ENCODE peak calls at places on chromosomes 3 and 15, in ten cellular contexts. One of them, this sample, is unnamed.

GRCh38 chr15:77160562-77161481 is 89.9 kb upstream of the TSPAN3 start:
- DNase-seq in 8988T: no peak
- DNase-seq in stimulated activated CD4-positive, alpha-beta T cell treated with anti-CD3 and anti-CD28 coated beads, Interleukin-12 subunit alpha, Interleukin-12 subunit beta, amount 100 ng/mL, for 4 hours: no peak
- DNase-seq in transverse colon: peak
- DNase-seq in retina: no peak
- DNase-seq in naive thymus-derived CD8-positive, alpha-beta T cell: peak
- DNase-seq in NCI-H2081: peak
- DNase-seq in ELR: no peak
- DNase-seq in B cell: peak
- DNase-seq in substantia nigra: no peak
- DNase-seq in this sample: no peak

GRCh38 chr3:122676759-122677158 is 3.9 kb upstream of the PARP14 start:
- DNase-seq in 8988T: no peak
- DNase-seq in stimulated activated CD4-positive, alpha-beta T cell treated with anti-CD3 and anti-CD28 coated beads, Interleukin-12 subunit alpha, Interleukin-12 subunit beta, amount 100 ng/mL, for 4 hours: no peak
- DNase-seq in transverse colon: no peak
- DNase-seq in retina: no peak
- DNase-seq in naive thymus-derived CD8-positive, alpha-beta T cell: no peak
- DNase-seq in NCI-H2081: no peak
- DNase-seq in ELR: no peak
- DNase-seq in B cell: no peak
- DNase-seq in substantia nigra: no peak
- DNase-seq in this sample: no peak

GRCh38 chr3:156751461-156752025 is 74.6 kb upstream of the LEKR1 start:
- DNase-seq in 8988T: no peak
- DNase-seq in stimulated activated CD4-positive, alpha-beta T cell treated with anti-CD3 and anti-CD28 coated beads, Interleukin-12 subunit alpha, Interleukin-12 subunit beta, amount 100 ng/mL, for 4 hours: no peak
- DNase-seq in transverse colon: peak
- DNase-seq in retina: peak
- DNase-seq in naive thymus-derived CD8-positive, alpha-beta T cell: no peak
- DNase-seq in NCI-H2081: peak
- DNase-seq in ELR: peak
- DNase-seq in B cell: no peak
- DNase-seq in substantia nigra: no peak
- DNase-seq in this sample: peak

GRCh38 chr15:74375303-74375693 is 7.9 kb upstream of the CYP11A1 start:
- DNase-seq in 8988T: no peak
- DNase-seq in stimulated activated CD4-positive, alpha-beta T cell treated with anti-CD3 and anti-CD28 coated beads, Interleukin-12 subunit alpha, Interleukin-12 subunit beta, amount 100 ng/mL, for 4 hours: peak
- DNase-seq in transverse colon: peak
- DNase-seq in retina: peak
- DNase-seq in naive thymus-derived CD8-positive, alpha-beta T cell: peak
- DNase-seq in NCI-H2081: peak
- DNase-seq in ELR: peak
- DNase-seq in B cell: peak
- DNase-seq in substantia nigra: peak
- DNase-seq in this sample: peak

GRCh38 chr3:146093928-146094327 is 67.1 kb downstream of the PLOD2 start:
- DNase-seq in 8988T: no peak
- DNase-seq in stimulated activated CD4-positive, alpha-beta T cell treated with anti-CD3 and anti-CD28 coated beads, Interleukin-12 subunit alpha, Interleukin-12 subunit beta, amount 100 ng/mL, for 4 hours: no peak
- DNase-seq in transverse colon: no peak
- DNase-seq in retina: no peak
- DNase-seq in naive thymus-derived CD8-positive, alpha-beta T cell: no peak
- DNase-seq in NCI-H2081: no peak
- DNase-seq in ELR: no peak
- DNase-seq in B cell: no peak
- DNase-seq in substantia nigra: no peak
- DNase-seq in this sample: no peak

GRCh38 chr3:64571982-64572381 is 115.8 kb downstream of the ADAMTS9 start:
- DNase-seq in 8988T: no peak
- DNase-seq in stimulated activated CD4-positive, alpha-beta T cell treated with anti-CD3 and anti-CD28 coated beads, Interleukin-12 subunit alpha, Interleukin-12 subunit beta, amount 100 ng/mL, for 4 hours: no peak
- DNase-seq in transverse colon: no peak
- DNase-seq in retina: no peak
- DNase-seq in naive thymus-derived CD8-positive, alpha-beta T cell: no peak
- DNase-seq in NCI-H2081: no peak
- DNase-seq in ELR: no peak
- DNase-seq in B cell: no peak
- DNase-seq in substantia nigra: no peak
- DNase-seq in this sample: no peak

GRCh38 chr15:41396111-41396510 is 6.2 kb downstream of the NDUFAF1 start:
- DNase-seq in 8988T: no peak
- DNase-seq in stimulated activated CD4-positive, alpha-beta T cell treated with anti-CD3 and anti-CD28 coated beads, Interleukin-12 subunit alpha, Interleukin-12 subunit beta, amount 100 ng/mL, for 4 hours: no peak
- DNase-seq in transverse colon: no peak
- DNase-seq in retina: no peak
- DNase-seq in naive thymus-derived CD8-positive, alpha-beta T cell: no peak
- DNase-seq in NCI-H2081: no peak
- DNase-seq in ELR: no peak
- DNase-seq in B cell: no peak
- DNase-seq in substantia nigra: no peak
- DNase-seq in this sample: no peak

GRCh38 chr15:91967935-91968605 is 114.6 kb downstream of the SLCO3A1 start:
- DNase-seq in 8988T: no peak
- DNase-seq in stimulated activated CD4-positive, alpha-beta T cell treated with anti-CD3 and anti-CD28 coated beads, Interleukin-12 subunit alpha, Interleukin-12 subunit beta, amount 100 ng/mL, for 4 hours: no peak
- DNase-seq in transverse colon: no peak
- DNase-seq in retina: no peak
- DNase-seq in naive thymus-derived CD8-positive, alpha-beta T cell: no peak
- DNase-seq in NCI-H2081: no peak
- DNase-seq in ELR: no peak
- DNase-seq in B cell: no peak
- DNase-seq in substantia nigra: no peak
- DNase-seq in this sample: no peak

GRCh38 chr3:27216955-27217552 is 152.1 kb downstream of the NEK10 start:
- DNase-seq in 8988T: no peak
- DNase-seq in stimulated activated CD4-positive, alpha-beta T cell treated with anti-CD3 and anti-CD28 coated beads, Interleukin-12 subunit alpha, Interleukin-12 subunit beta, amount 100 ng/mL, for 4 hours: no peak
- DNase-seq in transverse colon: no peak
- DNase-seq in retina: no peak
- DNase-seq in naive thymus-derived CD8-positive, alpha-beta T cell: no peak
- DNase-seq in NCI-H2081: no peak
- DNase-seq in ELR: peak
- DNase-seq in B cell: no peak
- DNase-seq in substantia nigra: no peak
- DNase-seq in this sample: peak

GRCh38 chr15:69084404-69085030 is 70.0 kb downstream of the NOX5 start:
- DNase-seq in 8988T: no peak
- DNase-seq in stimulated activated CD4-positive, alpha-beta T cell treated with anti-CD3 and anti-CD28 coated beads, Interleukin-12 subunit alpha, Interleukin-12 subunit beta, amount 100 ng/mL, for 4 hours: no peak
- DNase-seq in transverse colon: no peak
- DNase-seq in retina: no peak
- DNase-seq in naive thymus-derived CD8-positive, alpha-beta T cell: no peak
- DNase-seq in NCI-H2081: no peak
- DNase-seq in ELR: no peak
- DNase-seq in B cell: no peak
- DNase-seq in substantia nigra: no peak
- DNase-seq in this sample: no peak

GRCh38 chr3:24834442-24834841 is 339.8 kb upstream of the THRB start:
- DNase-seq in 8988T: no peak
- DNase-seq in stimulated activated CD4-positive, alpha-beta T cell treated with anti-CD3 and anti-CD28 coated beads, Interleukin-12 subunit alpha, Interleukin-12 subunit beta, amount 100 ng/mL, for 4 hours: no peak
- DNase-seq in transverse colon: no peak
- DNase-seq in retina: no peak
- DNase-seq in naive thymus-derived CD8-positive, alpha-beta T cell: no peak
- DNase-seq in NCI-H2081: no peak
- DNase-seq in ELR: no peak
- DNase-seq in B cell: no peak
- DNase-seq in substantia nigra: no peak
- DNase-seq in this sample: no peak

GRCh38 chr15:92048739-92049138 is 195.2 kb downstream of the SLCO3A1 start:
- DNase-seq in 8988T: no peak
- DNase-seq in stimulated activated CD4-positive, alpha-beta T cell treated with anti-CD3 and anti-CD28 coated beads, Interleukin-12 subunit alpha, Interleukin-12 subunit beta, amount 100 ng/mL, for 4 hours: no peak
- DNase-seq in transverse colon: no peak
- DNase-seq in retina: no peak
- DNase-seq in naive thymus-derived CD8-positive, alpha-beta T cell: no peak
- DNase-seq in NCI-H2081: no peak
- DNase-seq in ELR: no peak
- DNase-seq in B cell: no peak
- DNase-seq in substantia nigra: no peak
- DNase-seq in this sample: no peak

GRCh38 chr3:128499724-128500275 is 6.8 kb upstream of the GATA2 start:
- DNase-seq in 8988T: no peak
- DNase-seq in stimulated activated CD4-positive, alpha-beta T cell treated with anti-CD3 and anti-CD28 coated beads, Interleukin-12 subunit alpha, Interleukin-12 subunit beta, amount 100 ng/mL, for 4 hours: no peak
- DNase-seq in transverse colon: no peak
- DNase-seq in retina: no peak
- DNase-seq in naive thymus-derived CD8-positive, alpha-beta T cell: no peak
- DNase-seq in NCI-H2081: no peak
- DNase-seq in ELR: peak
- DNase-seq in B cell: no peak
- DNase-seq in substantia nigra: no peak
- DNase-seq in this sample: no peak

GRCh38 chr3:140128217-140129137 is 193.5 kb downstream of the CLSTN2 start:
- DNase-seq in 8988T: no peak
- DNase-seq in stimulated activated CD4-positive, alpha-beta T cell treated with anti-CD3 and anti-CD28 coated beads, Interleukin-12 subunit alpha, Interleukin-12 subunit beta, amount 100 ng/mL, for 4 hours: peak
- DNase-seq in transverse colon: peak
- DNase-seq in retina: no peak
- DNase-seq in naive thymus-derived CD8-positive, alpha-beta T cell: no peak
- DNase-seq in NCI-H2081: peak
- DNase-seq in ELR: peak
- DNase-seq in B cell: no peak
- DNase-seq in substantia nigra: no peak
- DNase-seq in this sample: peak

GRCh38 chr15:74265046-74265639 is 29.0 kb downstream of the CCDC33 start:
- DNase-seq in 8988T: no peak
- DNase-seq in stimulated activated CD4-positive, alpha-beta T cell treated with anti-CD3 and anti-CD28 coated beads, Interleukin-12 subunit alpha, Interleukin-12 subunit beta, amount 100 ng/mL, for 4 hours: no peak
- DNase-seq in transverse colon: no peak
- DNase-seq in retina: peak
- DNase-seq in naive thymus-derived CD8-positive, alpha-beta T cell: no peak
- DNase-seq in NCI-H2081: no peak
- DNase-seq in ELR: peak
- DNase-seq in B cell: no peak
- DNase-seq in substantia nigra: no peak
- DNase-seq in this sample: peak

GRCh38 chr3:171072432-171072831 is 45.9 kb upstream of the SLC2A2 start:
- DNase-seq in 8988T: no peak
- DNase-seq in stimulated activated CD4-positive, alpha-beta T cell treated with anti-CD3 and anti-CD28 coated beads, Interleukin-12 subunit alpha, Interleukin-12 subunit beta, amount 100 ng/mL, for 4 hours: no peak
- DNase-seq in transverse colon: no peak
- DNase-seq in retina: no peak
- DNase-seq in naive thymus-derived CD8-positive, alpha-beta T cell: no peak
- DNase-seq in NCI-H2081: no peak
- DNase-seq in ELR: no peak
- DNase-seq in B cell: no peak
- DNase-seq in substantia nigra: no peak
- DNase-seq in this sample: no peak

GRCh38 chr3:30292192-30292893 is 314.1 kb upstream of the TGFBR2 start:
- DNase-seq in 8988T: no peak
- DNase-seq in stimulated activated CD4-positive, alpha-beta T cell treated with anti-CD3 and anti-CD28 coated beads, Interleukin-12 subunit alpha, Interleukin-12 subunit beta, amount 100 ng/mL, for 4 hours: no peak
- DNase-seq in transverse colon: no peak
- DNase-seq in retina: no peak
- DNase-seq in naive thymus-derived CD8-positive, alpha-beta T cell: no peak
- DNase-seq in NCI-H2081: no peak
- DNase-seq in ELR: peak
- DNase-seq in B cell: no peak
- DNase-seq in substantia nigra: no peak
- DNase-seq in this sample: peak

GRCh38 chr3:69784854-69785523 is 45.7 kb downstream of the MITF start:
- DNase-seq in 8988T: no peak
- DNase-seq in stimulated activated CD4-positive, alpha-beta T cell treated with anti-CD3 and anti-CD28 coated beads, Interleukin-12 subunit alpha, Interleukin-12 subunit beta, amount 100 ng/mL, for 4 hours: no peak
- DNase-seq in transverse colon: peak
- DNase-seq in retina: no peak
- DNase-seq in naive thymus-derived CD8-positive, alpha-beta T cell: no peak
- DNase-seq in NCI-H2081: no peak
- DNase-seq in ELR: peak
- DNase-seq in B cell: no peak
- DNase-seq in substantia nigra: no peak
- DNase-seq in this sample: peak

GRCh38 chr15:57235865-57236264 is 140.4 kb upstream of the CGNL1 start:
- DNase-seq in 8988T: no peak
- DNase-seq in stimulated activated CD4-positive, alpha-beta T cell treated with anti-CD3 and anti-CD28 coated beads, Interleukin-12 subunit alpha, Interleukin-12 subunit beta, amount 100 ng/mL, for 4 hours: no peak
- DNase-seq in transverse colon: no peak
- DNase-seq in retina: peak
- DNase-seq in naive thymus-derived CD8-positive, alpha-beta T cell: no peak
- DNase-seq in NCI-H2081: peak
- DNase-seq in ELR: peak
- DNase-seq in B cell: no peak
- DNase-seq in substantia nigra: no peak
- DNase-seq in this sample: peak

GRCh38 chr15:50145451-50145872 is 26.4 kb upstream of the ATP8B4 start:
- DNase-seq in 8988T: no peak
- DNase-seq in stimulated activated CD4-positive, alpha-beta T cell treated with anti-CD3 and anti-CD28 coated beads, Interleukin-12 subunit alpha, Interleukin-12 subunit beta, amount 100 ng/mL, for 4 hours: no peak
- DNase-seq in transverse colon: no peak
- DNase-seq in retina: peak
- DNase-seq in naive thymus-derived CD8-positive, alpha-beta T cell: peak
- DNase-seq in NCI-H2081: peak
- DNase-seq in ELR: peak
- DNase-seq in B cell: no peak
- DNase-seq in substantia nigra: no peak
- DNase-seq in this sample: peak

This sample was measured in SJSA1.